ENCODE peak calls at places on chromosome 7, in four cellular contexts. One of them, this sample, is unnamed.

GRCh38 chr7:147681530-147681929 is 909.0 kb upstream of the C7orf33 start:
- DNase-seq in hepatocyte: no peak
- DNase-seq in adrenal gland: no peak
- DNase-seq in choroid plexus epithelial cell: no peak
- DNase-seq in this sample: no peak

GRCh38 chr7:25216837-25217236 is 11.4 kb downstream of the NPVF start:
- DNase-seq in hepatocyte: peak; percentile 72
- DNase-seq in adrenal gland: no peak
- DNase-seq in choroid plexus epithelial cell: peak; percentile 70
- DNase-seq in this sample: no peak

GRCh38 chr7:37977243-37977642 is 56.8 kb downstream of the EPDR1 start:
- DNase-seq in hepatocyte: no peak
- DNase-seq in adrenal gland: no peak
- DNase-seq in choroid plexus epithelial cell: no peak
- DNase-seq in this sample: no peak

GRCh38 chr7:98831641-98832221 is 38.1 kb downstream of the TMEM130 start:
- DNase-seq in hepatocyte: no peak
- DNase-seq in adrenal gland: peak; percentile 55
- DNase-seq in choroid plexus epithelial cell: peak; percentile 57
- DNase-seq in this sample: no peak

GRCh38 chr7:134313543-134313942 is 3.2 kb downstream of the SLC35B4 start:
- DNase-seq in hepatocyte: peak; percentile 50
- DNase-seq in adrenal gland: no peak
- DNase-seq in choroid plexus epithelial cell: no peak
- DNase-seq in this sample: no peak

GRCh38 chr7:75649462-75649861 is 89.3 kb downstream of the HIP1 start:
- DNase-seq in hepatocyte: no peak
- DNase-seq in adrenal gland: peak; percentile 9
- DNase-seq in choroid plexus epithelial cell: no peak
- DNase-seq in this sample: no peak

GRCh38 chr7:100159099-100159623 is 638 bp upstream of the TRAPPC14 start:
- DNase-seq in hepatocyte: no peak
- DNase-seq in adrenal gland: no peak
- DNase-seq in choroid plexus epithelial cell: no peak
- DNase-seq in this sample: no peak

GRCh38 chr7:150665882-150666281 is 19.6 kb upstream of the GIMAP2 start:
- DNase-seq in hepatocyte: no peak
- DNase-seq in adrenal gland: no peak
- DNase-seq in choroid plexus epithelial cell: no peak
- DNase-seq in this sample: no peak

GRCh38 chr7:140640727-140641531 is at the start of gene DENND2A:
- DNase-seq in hepatocyte: peak; percentile 86
- DNase-seq in adrenal gland: peak; percentile 31
- DNase-seq in choroid plexus epithelial cell: peak; percentile 76
- DNase-seq in this sample: no peak

GRCh38 chr7:153642989-153643388 is 409.2 kb upstream of the DPP6 start:
- DNase-seq in hepatocyte: no peak
- DNase-seq in adrenal gland: no peak
- DNase-seq in choroid plexus epithelial cell: no peak
- DNase-seq in this sample: no peak

GRCh38 chr7:25250386-25250785 is 22.1 kb upstream of the NPVF start:
- DNase-seq in hepatocyte: no peak
- DNase-seq in adrenal gland: no peak
- DNase-seq in choroid plexus epithelial cell: no peak
- DNase-seq in this sample: no peak

GRCh38 chr7:102049765-102050164 is 232.3 kb downstream of the CUX1 start:
- DNase-seq in hepatocyte: no peak
- DNase-seq in adrenal gland: no peak
- DNase-seq in choroid plexus epithelial cell: no peak
- DNase-seq in this sample: no peak

GRCh38 chr7:141073641-141074161 is at the start of gene TMEM178B:
- DNase-seq in hepatocyte: peak; percentile 8
- DNase-seq in adrenal gland: peak; percentile 4
- DNase-seq in choroid plexus epithelial cell: no peak
- DNase-seq in this sample: no peak

GRCh38 chr7:33904680-33905388 is 505 bp upstream of the BMPER start:
- DNase-seq in hepatocyte: peak; percentile 61
- DNase-seq in adrenal gland: peak; percentile 12
- DNase-seq in choroid plexus epithelial cell: peak; percentile 31
- DNase-seq in this sample: peak; percentile 74
- TF ChIP-seq CTCF in hepatocyte: peak; percentile 25
- TF ChIP-seq CTCF in adrenal gland: no peak
- TF ChIP-seq CTCF in choroid plexus epithelial cell: no peak
- TF ChIP-seq CTCF in this sample: no peak

DNA sequence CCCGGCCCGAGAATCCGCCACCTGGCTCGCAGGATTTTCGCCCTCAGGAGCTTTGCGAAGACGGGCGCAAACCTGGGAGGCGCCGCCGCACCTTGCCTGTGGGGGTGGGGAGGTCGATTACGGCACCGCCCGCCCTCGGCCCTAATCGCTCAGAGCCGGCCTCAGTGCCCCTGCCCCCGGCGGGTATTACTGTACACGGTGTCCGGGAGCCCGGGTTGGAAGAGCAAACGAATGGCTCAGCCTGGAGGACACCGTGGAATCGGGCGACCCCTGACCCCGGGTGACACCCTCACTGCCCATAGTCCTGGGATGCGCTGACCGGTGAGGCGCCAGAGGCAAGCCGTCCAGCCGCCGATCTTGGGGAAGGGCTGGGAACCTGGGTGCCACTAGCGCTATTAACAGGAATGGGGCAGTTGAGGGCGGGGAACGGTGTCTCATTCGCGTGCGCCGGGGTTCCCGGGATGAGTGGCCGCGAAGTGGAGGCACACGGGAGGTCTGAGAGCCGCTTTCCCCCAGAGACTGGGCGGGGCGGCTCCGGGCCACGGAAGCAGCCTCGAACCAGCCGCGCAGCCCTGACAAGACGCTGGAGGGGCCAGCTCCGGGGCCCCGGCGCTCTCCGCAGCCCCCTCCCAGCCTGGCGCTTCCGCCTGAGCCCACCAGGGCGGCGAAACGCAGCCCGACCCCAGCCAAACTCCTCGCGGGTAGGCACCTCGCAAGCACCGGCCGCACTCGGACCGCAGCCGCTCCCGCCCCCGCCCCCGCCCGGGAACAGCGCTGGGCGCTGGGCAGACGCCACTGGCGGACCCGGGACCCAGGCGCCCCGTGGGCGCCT is 167.5 kb downstream of the NRF1 start:
- DNase-seq in hepatocyte: peak; percentile 50
- DNase-seq in adrenal gland: peak; percentile 7
- DNase-seq in choroid plexus epithelial cell: no peak
- DNase-seq in this sample: no peak
- TF ChIP-seq CTCF in hepatocyte: no peak
- TF ChIP-seq CTCF in adrenal gland: no peak
- TF ChIP-seq CTCF in choroid plexus epithelial cell: no peak
- TF ChIP-seq CTCF in this sample: no peak

GRCh38 chr7:43479042-43479441 is 103.9 kb upstream of the STK17A start:
- DNase-seq in hepatocyte: no peak
- DNase-seq in adrenal gland: no peak
- DNase-seq in choroid plexus epithelial cell: no peak
- DNase-seq in this sample: no peak
- TF ChIP-seq CTCF in hepatocyte: no peak
- TF ChIP-seq CTCF in adrenal gland: no peak
- TF ChIP-seq CTCF in choroid plexus epithelial cell: peak; percentile 24
- TF ChIP-seq CTCF in this sample: no peak

GRCh38 chr7:2251841-2252771 is 10.1 kb downstream of the NUDT1 start:
- DNase-seq in hepatocyte: no peak
- DNase-seq in adrenal gland: no peak
- DNase-seq in choroid plexus epithelial cell: no peak
- DNase-seq in this sample: no peak

GRCh38 chr7:2249744-2250323 is 7.8 kb downstream of the NUDT1 start:
- DNase-seq in hepatocyte: no peak
- DNase-seq in adrenal gland: no peak
- DNase-seq in choroid plexus epithelial cell: no peak
- DNase-seq in this sample: no peak

GRCh38 chr7:2245883-2246679 is 4.1 kb downstream of the NUDT1 start:
- DNase-seq in hepatocyte: no peak
- DNase-seq in adrenal gland: peak; percentile 31
- DNase-seq in choroid plexus epithelial cell: peak; percentile 56
- DNase-seq in this sample: no peak

GRCh38 chr7:2247141-2247985 is 5.3 kb downstream of the NUDT1 start:
- DNase-seq in hepatocyte: peak; percentile 42
- DNase-seq in adrenal gland: no peak
- DNase-seq in choroid plexus epithelial cell: peak; percentile 36
- DNase-seq in this sample: no peak

GRCh38 chr7:2248984-2249694 is 7.1 kb downstream of the NUDT1 start:
- DNase-seq in hepatocyte: peak; percentile 41
- DNase-seq in adrenal gland: peak; percentile 55
- DNase-seq in choroid plexus epithelial cell: peak; percentile 99
- DNase-seq in this sample: no peak
- TF ChIP-seq CTCF in hepatocyte: no peak
- TF ChIP-seq CTCF in adrenal gland: no peak
- TF ChIP-seq CTCF in choroid plexus epithelial cell: peak; percentile 32
- TF ChIP-seq CTCF in this sample: no peak

DNA sequence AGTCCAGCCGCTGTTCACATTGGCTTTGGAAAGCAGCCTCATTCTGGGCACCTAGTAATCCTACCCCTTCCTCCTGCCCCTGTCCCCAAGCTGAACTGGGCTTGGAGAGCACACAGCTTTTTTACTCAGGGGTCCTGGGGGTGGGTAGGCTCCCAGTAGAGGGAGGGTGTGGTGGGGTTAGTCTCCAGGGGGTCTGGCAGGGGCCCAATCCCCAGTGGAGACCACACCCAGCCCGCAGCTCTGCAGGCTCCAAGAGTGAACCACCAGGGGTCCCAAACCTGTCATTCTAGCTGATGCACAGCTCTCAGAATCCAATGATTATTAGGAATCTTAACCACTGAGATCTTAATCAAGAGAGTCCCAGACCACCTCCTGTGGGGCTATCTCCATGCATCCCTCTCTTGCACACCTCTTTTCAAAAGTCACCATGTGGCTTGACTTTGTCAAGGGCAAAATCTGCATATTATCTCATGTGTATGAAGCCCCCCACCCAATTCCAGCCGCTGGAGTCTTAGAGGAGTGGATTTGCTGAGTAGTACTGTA is 2.7 kb downstream of the HOXA11 start:
- DNase-seq in hepatocyte: no peak
- DNase-seq in adrenal gland: no peak
- DNase-seq in choroid plexus epithelial cell: no peak
- DNase-seq in this sample: peak; percentile 21
- TF ChIP-seq CTCF in hepatocyte: no peak
- TF ChIP-seq CTCF in adrenal gland: no peak
- TF ChIP-seq CTCF in choroid plexus epithelial cell: no peak
- TF ChIP-seq CTCF in this sample: no peak

DNA sequence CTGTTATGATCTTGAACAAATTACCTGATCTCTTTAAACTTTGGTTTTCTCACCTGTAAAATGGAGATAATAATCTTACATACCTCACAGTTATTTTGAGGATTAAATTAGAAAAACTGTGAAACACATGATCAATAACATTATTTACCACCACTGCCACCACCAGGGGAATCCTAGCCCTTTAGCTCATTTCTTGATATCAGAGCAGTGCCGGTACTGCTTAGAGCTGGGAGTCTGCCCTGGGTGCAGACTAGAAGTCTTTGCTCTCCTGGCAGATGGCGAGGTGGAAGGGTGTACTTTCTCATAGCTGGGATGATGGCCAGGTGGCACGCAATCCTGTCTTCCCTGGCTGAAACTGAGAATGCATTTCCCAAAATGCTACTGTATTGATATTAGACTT is 12.7 kb upstream of the EFCAB10 start:
- DNase-seq in hepatocyte: no peak
- DNase-seq in adrenal gland: no peak
- DNase-seq in choroid plexus epithelial cell: no peak
- DNase-seq in this sample: peak; percentile 5
- TF ChIP-seq CTCF in hepatocyte: no peak
- TF ChIP-seq CTCF in adrenal gland: no peak
- TF ChIP-seq CTCF in choroid plexus epithelial cell: peak; percentile 28
- TF ChIP-seq CTCF in this sample: no peak

GRCh38 chr7:92988051-92988450 is 129.7 kb downstream of the SAMD9 start:
- DNase-seq in hepatocyte: peak; percentile 51
- DNase-seq in adrenal gland: peak; percentile 44
- DNase-seq in choroid plexus epithelial cell: peak; percentile 83
- DNase-seq in this sample: no peak
- TF ChIP-seq CTCF in hepatocyte: peak; percentile 46
- TF ChIP-seq CTCF in adrenal gland: peak; percentile 54
- TF ChIP-seq CTCF in choroid plexus epithelial cell: peak; percentile 68
- TF ChIP-seq CTCF in this sample: no peak

This sample was measured in coronary artery.